ENCODE peak calls at places on chromosomes 6 and 20, in seven cellular contexts. O, V, U, P, N, E and H are unnamed samples.

GRCh38 chr6:170206317-170206621 is 84.6 kb downstream of the DLL1 start:
- DNase-seq in O (no peak), V (no peak), U (no peak), P (no peak), N (no peak), E (no peak), H (no peak)

GRCh38 chr6:44342052-44342451 is 398 bp upstream of the SPATS1 start:
- DNase-seq in O (no peak), V (no peak), U (no peak), P (no peak), N (no peak), E (no peak), H (no peak)

GRCh38 chr6:168641455-168641854 is 200.5 kb downstream of the SMOC2 start:
- DNase-seq in O (peak; percentile 41), V (peak; percentile 81), U (no peak), P (peak; percentile 87), N (no peak), E (no peak), H (peak; percentile 43)

GRCh38 chr20:24630486-24631172 is 161.2 kb downstream of the SYNDIG1 start:
- DNase-seq in O (no peak), V (no peak), U (no peak), P (no peak), N (no peak), E (no peak), H (no peak)

GRCh38 chr6:139597781-139598368 is 223.4 kb upstream of the CITED2 start:
- DNase-seq in O (no peak), V (no peak), U (peak; percentile 25), P (peak; percentile 65), N (peak; percentile 82), E (no peak), H (peak; percentile 39)

GRCh38 chr6:159899994-159900745 is 9.4 kb downstream of the MAS1 start:
- DNase-seq in O (peak; percentile 38), V (no peak), U (no peak), P (peak; percentile 93), N (peak; percentile 84), E (no peak), H (peak; percentile 20)

GRCh38 chr6:81834141-81834621 is 81.7 kb upstream of the TENT5A start:
- DNase-seq in O (peak; percentile 19), V (peak; percentile 6), U (no peak), P (peak; percentile 73), N (no peak), E (no peak), H (no peak)

GRCh38 chr6:4892785-4893485 is 110.9 kb downstream of the RPP40 start:
- DNase-seq in O (no peak), V (no peak), U (no peak), P (no peak), N (no peak), E (no peak), H (no peak)

GRCh38 chr6:150196942-150197745 is 54.3 kb downstream of the PPP1R14C start:
- DNase-seq in O (no peak), V (no peak), U (no peak), P (peak; percentile 30), N (no peak), E (no peak), H (peak; percentile 51)

GRCh38 chr6:131643262-131643631 is 6.1 kb downstream of the ENPP3 start:
- DNase-seq in O (no peak), V (no peak), U (no peak), P (no peak), N (no peak), E (no peak), H (no peak)

GRCh38 chr6:155196891-155197290 is 66.9 kb upstream of the CLDN20 start:
- DNase-seq in O (no peak), V (no peak), U (no peak), P (no peak), N (no peak), E (no peak), H (peak; percentile 77)

GRCh38 chr6:149001422-149001821 is 254.6 kb downstream of the UST start:
- DNase-seq in O (no peak), V (no peak), U (no peak), P (peak; percentile 11), N (no peak), E (no peak), H (no peak)

GRCh38 chr6:26284537-26285142 is 80.4 kb upstream of the BTN3A2 start:
- DNase-seq in O (no peak), V (peak; percentile 87), U (peak; percentile 82), P (peak; percentile 65), N (peak; percentile 44), E (peak; percentile 66), H (peak; percentile 57)

GRCh38 chr6:18388252-18388651 is 1.1 kb downstream of the RNF144B start:
- DNase-seq in O (no peak), V (no peak), U (no peak), P (peak; percentile 26), N (peak; percentile 48), E (no peak), H (no peak)

GRCh38 chr20:48595495-48596475 is 232.0 kb downstream of the PREX1 start:
- DNase-seq in O (no peak), V (no peak), U (no peak), P (no peak), N (no peak), E (no peak), H (no peak)

GRCh38 chr6:122789862-122790739 is 1.0 kb downstream of the SMPDL3A start:
- DNase-seq in O (no peak), V (peak; percentile 60), U (peak; percentile 39), P (peak; percentile 42), N (peak; percentile 28), E (peak; percentile 78), H (peak; percentile 71)

GRCh38 chr6:142947702-142948480 is 2.9 kb upstream of the HIVEP2 start:
- DNase-seq in O (peak; percentile 12), V (no peak), U (no peak), P (no peak), N (no peak), E (no peak), H (no peak)

GRCh38 chr6:112879920-112880413 is 532.8 kb downstream of the RFPL4B start:
- DNase-seq in O (no peak), V (peak; percentile 44), U (peak; percentile 90), P (no peak), N (no peak), E (no peak), H (peak; percentile 61)

GRCh38 chr20:25586877-25587276 is 1.5 kb upstream of the NINL start:
- DNase-seq in O (no peak), V (no peak), U (no peak), P (peak; percentile 18), N (peak; percentile 16), E (no peak), H (no peak)

GRCh38 chr20:33110147-33110825 is 30.8 kb downstream of the BPIFB4 start:
- DNase-seq in O (no peak), V (no peak), U (no peak), P (no peak), N (peak; percentile 15), E (no peak), H (no peak)

GRCh38 chr20:43022568-43022967 is 167.1 kb downstream of the PTPRT start:
- DNase-seq in O (no peak), V (no peak), U (no peak), P (no peak), N (no peak), E (no peak), H (no peak)

GRCh38 chr6:166675736-166676135 is 48.7 kb upstream of the RPS6KA2 start:
- DNase-seq in O (no peak), V (no peak), U (no peak), P (no peak), N (no peak), E (no peak), H (no peak)

GRCh38 chr20:63739129-63740069 is at the start of gene SLC2A4RG:
- DNase-seq in O (peak; percentile 97), V (peak; percentile 77), U (peak; percentile 96), P (peak; percentile 84), N (peak; percentile 76), E (peak; percentile 92), H (peak; percentile 87)

GRCh38 chr20:49846206-49846807 is 33.7 kb downstream of the SLC9A8 start:
- DNase-seq in O (peak; percentile 43), V (peak; percentile 83), U (peak; percentile 83), P (peak; percentile 61), N (peak; percentile 79), E (peak; percentile 71), H (peak; percentile 50)

GRCh38 chr6:91117550-91117949 is 530.7 kb upstream of the MAP3K7 start:
- DNase-seq in O (no peak), V (no peak), U (no peak), P (peak; percentile 42), N (no peak), E (no peak), H (no peak)

GRCh38 chr20:58673119-58673518 is 19.5 kb upstream of the NPEPL1 start:
- DNase-seq in O (no peak), V (no peak), U (no peak), P (no peak), N (no peak), E (no peak), H (no peak)

GRCh38 chr6:170236131-170236851 is 54.6 kb downstream of the DLL1 start:
- DNase-seq in O (no peak), V (no peak), U (no peak), P (no peak), N (no peak), E (no peak), H (no peak)

GRCh38 chr20:10793741-10794140 is 119.9 kb upstream of the JAG1 start:
- DNase-seq in O (no peak), V (no peak), U (peak; percentile 53), P (no peak), N (no peak), E (no peak), H (no peak)

GRCh38 chr6:125170376-125170775 is 16.8 kb downstream of the TPD52L1 start:
- DNase-seq in O (no peak), V (no peak), U (no peak), P (no peak), N (peak; percentile 85), E (no peak), H (no peak)

GRCh38 chr6:7424967-7425807 is 35.6 kb downstream of the RIOK1 start:
- DNase-seq in O (no peak), V (peak; percentile 28), U (no peak), P (peak; percentile 65), N (peak; percentile 80), E (peak; percentile 62), H (peak; percentile 43)

GRCh38 chr20:59165794-59166709 is 2.4 kb downstream of the ZNF831 start:
- DNase-seq in O (no peak), V (no peak), U (no peak), P (no peak), N (no peak), E (no peak), H (no peak)

GRCh38 chr20:17504898-17505663 is 26.1 kb downstream of the BFSP1 start:
- DNase-seq in O (peak; percentile 32), V (peak; percentile 77), U (peak; percentile 78), P (peak; percentile 68), N (peak; percentile 74), E (peak; percentile 63), H (peak; percentile 34)

GRCh38 chr6:86256615-86257187 is 614.0 kb upstream of the SYNCRIP start:
- DNase-seq in O (no peak), V (no peak), U (no peak), P (no peak), N (no peak), E (no peak), H (no peak)

GRCh38 chr6:112651239-112651638 is 304.1 kb downstream of the RFPL4B start:
- DNase-seq in O (no peak), V (peak; percentile 51), U (no peak), P (no peak), N (no peak), E (no peak), H (peak; percentile 12)

GRCh38 chr6:24935753-24936152 is at the start of gene RIPOR2:
- DNase-seq in O (no peak), V (peak; percentile 87), U (peak; percentile 67), P (no peak), N (no peak), E (peak; percentile 22), H (peak; percentile 18)

GRCh38 chr6:86715676-86716075 is 221.7 kb upstream of the HTR1E start:
- DNase-seq in O (no peak), V (peak; percentile 66), U (no peak), P (peak; percentile 65), N (peak; percentile 67), E (no peak), H (peak; percentile 12)

GRCh38 chr20:56817780-56818675 is 188.9 kb downstream of the TFAP2C start:
- DNase-seq in O (no peak), V (no peak), U (no peak), P (no peak), N (no peak), E (no peak), H (no peak)

GRCh38 chr6:20630617-20631448 is 96.6 kb downstream of the CDKAL1 start:
- DNase-seq in O (no peak), V (peak; percentile 11), U (no peak), P (no peak), N (peak; percentile 17), E (no peak), H (no peak)